ENCODE peak calls at places on chromosomes 5 and 9, in ten cellular contexts. One of them, this sample, is unnamed.

GRCh38 chr9:125966456-125966855 is 219.3 kb downstream of the PBX3 start:
- DNase-seq in BJ: no peak
- DNase-seq in neural progenitor cell: no peak
- DNase-seq in effector memory CD4-positive, alpha-beta T cell: no peak
- DNase-seq in GM12865: no peak
- DNase-seq in tibial artery: no peak
- DNase-seq in WERI-Rb-1: no peak
- DNase-seq in adipocyte: no peak
- DNase-seq in aorta: no peak
- DNase-seq in kidney: no peak
- DNase-seq in this sample: no peak

GRCh38 chr9:13956107-13956506 is 357.8 kb downstream of the NFIB start:
- DNase-seq in BJ: no peak
- DNase-seq in neural progenitor cell: no peak
- DNase-seq in effector memory CD4-positive, alpha-beta T cell: no peak
- DNase-seq in GM12865: no peak
- DNase-seq in tibial artery: no peak
- DNase-seq in WERI-Rb-1: no peak
- DNase-seq in adipocyte: no peak
- DNase-seq in aorta: no peak
- DNase-seq in kidney: no peak
- DNase-seq in this sample: no peak

GRCh38 chr5:134506054-134507039 is 19.1 kb upstream of the JADE2 start:
- DNase-seq in BJ: no peak
- DNase-seq in neural progenitor cell: peak; percentile 51
- DNase-seq in effector memory CD4-positive, alpha-beta T cell: no peak
- DNase-seq in GM12865: no peak
- DNase-seq in tibial artery: peak; percentile 74
- DNase-seq in WERI-Rb-1: peak; percentile 28
- DNase-seq in adipocyte: no peak
- DNase-seq in aorta: peak; percentile 43
- DNase-seq in kidney: peak; percentile 92
- DNase-seq in this sample: no peak

GRCh38 chr5:83577036-83577636 is 105.6 kb downstream of the VCAN start:
- DNase-seq in BJ: no peak
- DNase-seq in neural progenitor cell: no peak
- DNase-seq in effector memory CD4-positive, alpha-beta T cell: no peak
- DNase-seq in GM12865: no peak
- DNase-seq in tibial artery: no peak
- DNase-seq in WERI-Rb-1: no peak
- DNase-seq in adipocyte: no peak
- DNase-seq in aorta: no peak
- DNase-seq in kidney: no peak
- DNase-seq in this sample: peak; percentile 90

GRCh38 chr9:4096121-4096520 is 203.7 kb downstream of the GLIS3 start:
- DNase-seq in BJ: no peak
- DNase-seq in neural progenitor cell: no peak
- DNase-seq in effector memory CD4-positive, alpha-beta T cell: no peak
- DNase-seq in GM12865: no peak
- DNase-seq in tibial artery: no peak
- DNase-seq in WERI-Rb-1: no peak
- DNase-seq in adipocyte: peak; percentile 34
- DNase-seq in aorta: no peak
- DNase-seq in kidney: no peak
- DNase-seq in this sample: no peak

GRCh38 chr9:125655691-125656410 is 51.2 kb downstream of the MAPKAP1 start:
- DNase-seq in BJ: no peak
- DNase-seq in neural progenitor cell: peak; percentile 47
- DNase-seq in effector memory CD4-positive, alpha-beta T cell: no peak
- DNase-seq in GM12865: no peak
- DNase-seq in tibial artery: no peak
- DNase-seq in WERI-Rb-1: no peak
- DNase-seq in adipocyte: peak; percentile 53
- DNase-seq in aorta: no peak
- DNase-seq in kidney: no peak
- DNase-seq in this sample: peak; percentile 51

GRCh38 chr5:133758641-133759040 is 146.3 kb upstream of the FSTL4 start:
- DNase-seq in BJ: no peak
- DNase-seq in neural progenitor cell: no peak
- DNase-seq in effector memory CD4-positive, alpha-beta T cell: no peak
- DNase-seq in GM12865: no peak
- DNase-seq in tibial artery: no peak
- DNase-seq in WERI-Rb-1: no peak
- DNase-seq in adipocyte: no peak
- DNase-seq in aorta: no peak
- DNase-seq in kidney: no peak
- DNase-seq in this sample: no peak

GRCh38 chr5:139650689-139651501 is 2.7 kb downstream of the CXXC5 start:
- DNase-seq in BJ: no peak
- DNase-seq in neural progenitor cell: peak; percentile 83
- DNase-seq in effector memory CD4-positive, alpha-beta T cell: no peak
- DNase-seq in GM12865: peak; percentile 30
- DNase-seq in tibial artery: peak; percentile 91
- DNase-seq in WERI-Rb-1: peak; percentile 59
- DNase-seq in adipocyte: peak; percentile 76
- DNase-seq in aorta: peak; percentile 72
- DNase-seq in kidney: peak; percentile 90
- DNase-seq in this sample: no peak

GRCh38 chr9:6305954-6306563 is 22.1 kb upstream of the TPD52L3 start:
- DNase-seq in BJ: no peak
- DNase-seq in neural progenitor cell: peak; percentile 36
- DNase-seq in effector memory CD4-positive, alpha-beta T cell: no peak
- DNase-seq in GM12865: peak; percentile 58
- DNase-seq in tibial artery: no peak
- DNase-seq in WERI-Rb-1: no peak
- DNase-seq in adipocyte: peak; percentile 82
- DNase-seq in aorta: no peak
- DNase-seq in kidney: no peak
- DNase-seq in this sample: peak; percentile 82

GRCh38 chr5:83955916-83956315 is 235.3 kb upstream of the HAPLN1 start:
- DNase-seq in BJ: no peak
- DNase-seq in neural progenitor cell: no peak
- DNase-seq in effector memory CD4-positive, alpha-beta T cell: no peak
- DNase-seq in GM12865: no peak
- DNase-seq in tibial artery: no peak
- DNase-seq in WERI-Rb-1: no peak
- DNase-seq in adipocyte: peak; percentile 52
- DNase-seq in aorta: no peak
- DNase-seq in kidney: no peak
- DNase-seq in this sample: peak; percentile 48

GRCh38 chr9:12696931-12697622 is 3.9 kb downstream of the TYRP1 start:
- DNase-seq in BJ: no peak
- DNase-seq in neural progenitor cell: no peak
- DNase-seq in effector memory CD4-positive, alpha-beta T cell: no peak
- DNase-seq in GM12865: no peak
- DNase-seq in tibial artery: no peak
- DNase-seq in WERI-Rb-1: no peak
- DNase-seq in adipocyte: no peak
- DNase-seq in aorta: no peak
- DNase-seq in kidney: no peak
- DNase-seq in this sample: no peak

GRCh38 chr5:152532714-152533113 is 127.6 kb upstream of the NMUR2 start:
- DNase-seq in BJ: peak; percentile 9
- DNase-seq in neural progenitor cell: peak; percentile 81
- DNase-seq in effector memory CD4-positive, alpha-beta T cell: no peak
- DNase-seq in GM12865: peak; percentile 55
- DNase-seq in tibial artery: no peak
- DNase-seq in WERI-Rb-1: no peak
- DNase-seq in adipocyte: peak; percentile 82
- DNase-seq in aorta: no peak
- DNase-seq in kidney: no peak
- DNase-seq in this sample: peak; percentile 70

DNA sequence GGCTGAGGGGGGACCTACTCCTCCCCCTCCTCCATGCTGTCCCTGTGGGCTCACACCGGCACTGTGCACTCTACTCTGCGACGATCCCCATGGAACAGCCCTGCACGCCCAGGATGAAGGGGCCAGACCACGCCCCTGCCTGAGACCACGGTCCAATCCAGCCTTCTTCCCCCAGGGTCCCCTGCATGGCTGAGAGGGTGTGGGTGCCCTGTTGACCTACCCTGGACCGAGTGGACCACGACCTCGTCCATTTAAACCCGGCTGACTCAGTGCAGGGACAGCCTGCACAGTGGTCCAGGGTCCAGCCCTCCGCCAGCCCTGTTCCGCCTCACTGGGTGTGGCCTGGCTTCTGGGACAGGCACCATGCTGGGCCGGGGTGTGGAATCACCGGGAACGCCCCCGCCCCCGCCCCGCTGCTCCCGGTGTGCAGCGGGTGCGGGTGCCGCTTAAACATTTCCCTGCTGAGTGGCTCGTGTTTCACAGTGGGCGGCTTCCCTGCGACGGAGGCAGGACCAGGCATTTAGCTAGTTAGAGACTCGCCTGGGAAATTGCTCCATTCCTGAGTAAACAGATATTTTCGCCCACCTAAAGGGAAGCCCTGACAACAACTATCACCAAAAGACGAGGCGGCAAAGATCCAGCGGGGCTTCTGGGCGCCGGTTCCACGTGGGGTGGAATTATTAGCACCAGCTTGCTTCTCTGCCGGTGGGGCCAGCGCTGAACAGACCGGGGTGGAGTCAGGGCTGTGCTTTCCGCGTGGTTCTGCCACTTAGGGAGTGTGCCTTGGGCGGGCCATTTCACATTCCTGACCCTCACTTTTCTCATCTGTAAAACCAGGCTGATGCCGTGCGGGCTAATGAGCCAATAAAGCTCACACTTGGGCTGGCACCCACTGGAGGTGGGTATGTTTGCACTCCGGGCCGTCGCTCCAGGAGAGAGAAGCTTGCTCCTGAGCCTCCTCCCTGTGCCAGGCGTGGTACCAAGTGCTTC is 22.6 kb downstream of the DBH start:
- DNase-seq in BJ: no peak
- DNase-seq in neural progenitor cell: peak; percentile 67
- DNase-seq in effector memory CD4-positive, alpha-beta T cell: no peak
- DNase-seq in GM12865: no peak
- DNase-seq in tibial artery: no peak
- DNase-seq in WERI-Rb-1: peak; percentile 85
- DNase-seq in adipocyte: peak; percentile 59
- DNase-seq in aorta: peak; percentile 56
- DNase-seq in kidney: peak; percentile 85
- DNase-seq in this sample: no peak
- H3K4me3 ChIP-seq in BJ: peak overlapping the region; percentile 17
- H3K4me3 ChIP-seq in neural progenitor cell: peak overlapping the region; percentile 30
- H3K4me3 ChIP-seq in effector memory CD4-positive, alpha-beta T cell: no peak overlapping the region
- H3K4me3 ChIP-seq in GM12865: no peak overlapping the region
- H3K4me3 ChIP-seq in tibial artery: no peak overlapping the region
- H3K4me3 ChIP-seq in WERI-Rb-1: peak overlapping the region; percentile 2
- H3K4me3 ChIP-seq in adipocyte: peak overlapping the region; percentile 51
- H3K4me3 ChIP-seq in aorta: no peak overlapping the region
- H3K4me3 ChIP-seq in kidney: no peak overlapping the region
- H3K4me3 ChIP-seq in this sample: no peak overlapping the region

DNA sequence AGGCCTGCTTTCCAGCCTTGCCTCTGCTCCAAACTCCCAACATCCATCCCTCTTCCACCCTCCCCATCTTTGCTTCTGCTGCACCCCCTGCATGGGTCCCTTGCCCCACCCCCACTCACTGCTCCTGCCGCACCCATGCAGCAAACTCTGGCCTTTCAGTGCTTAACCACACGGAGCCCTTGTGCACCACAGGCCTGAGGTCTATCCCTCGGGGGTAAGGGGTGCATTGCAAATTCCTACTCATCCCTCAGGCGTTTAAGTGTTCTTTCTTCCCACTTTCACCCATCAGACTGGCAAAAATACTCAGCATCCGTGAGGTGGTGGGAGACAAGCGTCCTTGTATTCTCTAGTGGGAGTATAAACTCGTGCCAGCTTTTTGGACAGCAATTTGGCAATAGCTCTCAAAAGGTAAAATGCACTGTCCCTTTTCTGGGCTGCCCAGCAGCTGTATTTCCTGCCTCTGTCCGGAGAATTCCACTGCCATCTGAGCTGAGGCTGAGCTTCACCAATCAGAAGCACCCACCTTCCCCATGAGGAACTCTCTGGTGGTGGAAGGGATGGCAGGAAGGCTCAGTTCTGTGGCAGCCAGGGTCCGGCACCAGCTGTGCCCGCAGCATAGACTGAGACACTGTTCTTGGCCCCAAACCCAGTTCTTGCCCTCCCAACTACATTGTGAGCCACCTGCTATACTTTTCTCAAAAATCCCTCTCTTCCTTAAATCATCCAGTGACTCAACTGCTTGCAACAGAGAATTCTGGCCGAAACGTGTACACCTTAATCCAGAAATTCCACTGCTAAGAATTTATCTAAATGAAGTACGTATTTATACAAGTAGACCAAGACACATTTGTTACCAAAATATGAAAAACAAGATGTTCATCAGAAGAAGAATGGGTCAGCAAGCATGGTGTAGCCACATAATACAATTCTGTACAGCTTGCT is 15.0 kb downstream of the PSMB7 start:
- DNase-seq in BJ: no peak
- DNase-seq in neural progenitor cell: peak; percentile 48
- DNase-seq in effector memory CD4-positive, alpha-beta T cell: no peak
- DNase-seq in GM12865: no peak
- DNase-seq in tibial artery: no peak
- DNase-seq in WERI-Rb-1: no peak
- DNase-seq in adipocyte: no peak
- DNase-seq in aorta: no peak
- DNase-seq in kidney: no peak
- DNase-seq in this sample: no peak
- H3K4me3 ChIP-seq in BJ: no peak overlapping the region
- H3K4me3 ChIP-seq in neural progenitor cell: peak overlapping the region; percentile 40
- H3K4me3 ChIP-seq in effector memory CD4-positive, alpha-beta T cell: no peak overlapping the region
- H3K4me3 ChIP-seq in GM12865: no peak overlapping the region
- H3K4me3 ChIP-seq in tibial artery: no peak overlapping the region
- H3K4me3 ChIP-seq in WERI-Rb-1: no peak overlapping the region
- H3K4me3 ChIP-seq in adipocyte: peak overlapping the region; percentile 38
- H3K4me3 ChIP-seq in aorta: no peak overlapping the region
- H3K4me3 ChIP-seq in kidney: no peak overlapping the region
- H3K4me3 ChIP-seq in this sample: no peak overlapping the region

GRCh38 chr9:130938184-130938651 is 829 bp downstream of the FIBCD1 start:
- DNase-seq in BJ: no peak
- DNase-seq in neural progenitor cell: no peak
- DNase-seq in effector memory CD4-positive, alpha-beta T cell: no peak
- DNase-seq in GM12865: no peak
- DNase-seq in tibial artery: no peak
- DNase-seq in WERI-Rb-1: peak; percentile 39
- DNase-seq in adipocyte: no peak
- DNase-seq in aorta: no peak
- DNase-seq in kidney: no peak
- DNase-seq in this sample: no peak
- H3K4me3 ChIP-seq in BJ: peak overlapping the region; percentile 45
- H3K4me3 ChIP-seq in neural progenitor cell: peak overlapping the region; percentile 89
- H3K4me3 ChIP-seq in effector memory CD4-positive, alpha-beta T cell: no peak overlapping the region
- H3K4me3 ChIP-seq in GM12865: peak overlapping the region; percentile 12
- H3K4me3 ChIP-seq in tibial artery: peak overlapping the region; percentile 33
- H3K4me3 ChIP-seq in WERI-Rb-1: peak overlapping the region; percentile 67
- H3K4me3 ChIP-seq in adipocyte: peak overlapping the region; percentile 78
- H3K4me3 ChIP-seq in aorta: peak overlapping the region; percentile 33
- H3K4me3 ChIP-seq in kidney: no peak overlapping the region
- H3K4me3 ChIP-seq in this sample: peak overlapping the region; percentile 33

GRCh38 chr9:130303613-130304055 is 38.1 kb downstream of the HMCN2 start:
- DNase-seq in BJ: no peak
- DNase-seq in neural progenitor cell: no peak
- DNase-seq in effector memory CD4-positive, alpha-beta T cell: no peak
- DNase-seq in GM12865: no peak
- DNase-seq in tibial artery: no peak
- DNase-seq in WERI-Rb-1: no peak
- DNase-seq in adipocyte: no peak
- DNase-seq in aorta: peak; percentile 40
- DNase-seq in kidney: peak; percentile 12
- DNase-seq in this sample: no peak
- H3K4me3 ChIP-seq in BJ: no peak overlapping the region
- H3K4me3 ChIP-seq in neural progenitor cell: no peak overlapping the region
- H3K4me3 ChIP-seq in effector memory CD4-positive, alpha-beta T cell: no peak overlapping the region
- H3K4me3 ChIP-seq in GM12865: no peak overlapping the region
- H3K4me3 ChIP-seq in tibial artery: no peak overlapping the region
- H3K4me3 ChIP-seq in WERI-Rb-1: no peak overlapping the region
- H3K4me3 ChIP-seq in adipocyte: no peak overlapping the region
- H3K4me3 ChIP-seq in aorta: no peak overlapping the region
- H3K4me3 ChIP-seq in kidney: no peak overlapping the region
- H3K4me3 ChIP-seq in this sample: no peak overlapping the region

This sample was measured in fibroblast of the aortic adventitia.